ENCODE peak calls at places on chromosomes 6 and 20, in eight cellular contexts. S, J, N, W, Y, C, R and H are unnamed samples.

GRCh38 chr20:11520596-11520995 is 397.1 kb upstream of the BTBD3 start:
- DNase-seq in Y (no peak), W (no peak), C (no peak), R (no peak), S (no peak), N (no peak), J (no peak), H (no peak)

GRCh38 chr20:57788936-57789613 is 79.3 kb upstream of the PMEPA1 start:
- DNase-seq in S (no peak), J (no peak), C (no peak), N (no peak), Y (no peak), R (no peak), W (no peak), H (no peak)

GRCh38 chr6:76222189-76222588 is 149.7 kb upstream of the IMPG1 start:
- DNase-seq in N (no peak), C (no peak), Y (no peak), R (no peak), J (no peak), S (no peak), W (no peak), H (no peak)

GRCh38 chr6:22929228-22929627 is 359.9 kb downstream of the HDGFL1 start:
- DNase-seq in N (no peak), C (no peak), Y (no peak), W (no peak), J (no peak), R (no peak), S (no peak), H (no peak)

GRCh38 chr6:89411019-89411268 is 1.1 kb downstream of the RRAGD start:
- DNase-seq in J (no peak), Y (no peak), S (no peak), C (no peak), R (peak), N (no peak), W (no peak), H (no peak)

GRCh38 chr20:25360631-25361286 is 29.9 kb downstream of the ABHD12 start:
- DNase-seq in R (no peak), C (no peak), W (no peak), S (no peak), Y (no peak), N (peak), J (peak), H (no peak)

GRCh38 chr6:163706688-163707087 is 292.2 kb downstream of the QKI start:
- DNase-seq in Y (no peak), J (no peak), N (no peak), S (no peak), C (no peak), W (no peak), R (no peak), H (no peak)

GRCh38 chr6:151639750-151640149 is 145.9 kb downstream of the CCDC170 start:
- DNase-seq in S (no peak), J (no peak), Y (no peak), N (no peak), C (no peak), W (no peak), R (no peak), H (no peak)

GRCh38 chr6:160391419-160392116 is 43.4 kb downstream of the SLC22A3 start:
- DNase-seq in W (no peak), Y (no peak), C (no peak), S (no peak), J (no peak), R (peak), N (peak), H (no peak)

GRCh38 chr20:31770243-31770642 is 31.2 kb downstream of the TPX2 start:
- DNase-seq in J (no peak), N (no peak), Y (no peak), S (no peak), W (no peak), C (no peak), R (no peak), H (no peak)

GRCh38 chr20:62360854-62361798 is 6.0 kb downstream of the LAMA5 start:
- DNase-seq in Y (no peak), N (no peak), R (no peak), S (no peak), C (no peak), W (no peak), J (no peak), H (no peak)

GRCh38 chr6:25959890-25960531 is 2.6 kb upstream of the TRIM38 start:
- DNase-seq in J (no peak), S (no peak), C (no peak), N (peak), W (no peak), R (no peak), Y (no peak), H (no peak)

GRCh38 chr6:7914991-7915789 is 4.6 kb upstream of the TXNDC5 start:
- DNase-seq in Y (no peak), J (no peak), N (no peak), R (peak), W (no peak), C (peak), S (no peak), H (no peak)

GRCh38 chr6:163813979-163814493 is 399.5 kb downstream of the QKI start:
- DNase-seq in J (no peak), C (no peak), S (no peak), R (no peak), N (no peak), W (no peak), Y (no peak), H (no peak)

GRCh38 chr20:25050501-25051350 is 7.2 kb downstream of the ACSS1 start:
- DNase-seq in R (peak), N (no peak), J (no peak), W (no peak), C (no peak), Y (no peak), S (peak), H (no peak)

GRCh38 chr20:45060341-45060740 is 40.6 kb downstream of the KCNS1 start:
- DNase-seq in N (no peak), C (no peak), J (no peak), S (no peak), R (no peak), Y (no peak), W (no peak), H (no peak)

GRCh38 chr20:64146301-64146935 is 17.8 kb upstream of the MYT1 start:
- DNase-seq in R (no peak), W (no peak), N (no peak), Y (no peak), C (no peak), S (no peak), J (no peak), H (peak)

GRCh38 chr6:77264970-77265369 is 198.3 kb downstream of the HTR1B start:
- DNase-seq in N (no peak), Y (no peak), R (no peak), J (no peak), S (no peak), C (no peak), W (no peak), H (no peak)

GRCh38 chr20:25669826-25670422 is 26.7 kb downstream of the ZNF337 start:
- DNase-seq in R (no peak), Y (no peak), N (peak), C (peak), J (no peak), W (no peak), S (no peak), H (no peak)

GRCh38 chr20:2210646-2211556 is 84.9 kb upstream of the TGM3 start:
- DNase-seq in J (peak), R (no peak), C (peak), W (no peak), Y (no peak), S (no peak), N (peak), H (no peak)

GRCh38 chr6:45986746-45987274 is 28.9 kb downstream of the CLIC5 start:
- DNase-seq in Y (no peak), W (no peak), C (no peak), S (no peak), R (no peak), N (no peak), J (no peak), H (no peak)

GRCh38 chr6:4185419-4185818 is 50.0 kb upstream of the ECI2 start:
- DNase-seq in J (no peak), N (no peak), S (no peak), C (no peak), R (no peak), Y (no peak), W (no peak), H (no peak)

GRCh38 chr20:23143098-23143497 is 57.0 kb upstream of the CD93 start:
- DNase-seq in C (no peak), N (peak), R (peak), Y (no peak), S (no peak), J (peak), W (no peak), H (no peak)

GRCh38 chr6:25998379-25998778 is 35.8 kb downstream of the TRIM38 start:
- DNase-seq in N (no peak), W (no peak), Y (no peak), C (no peak), J (no peak), S (no peak), R (no peak), H (no peak)

GRCh38 chr6:149940673-149940984 is 1.2 kb upstream of the ULBP2 start:
- DNase-seq in R (no peak), N (no peak), W (no peak), C (no peak), J (no peak), Y (no peak), S (no peak), H (no peak)

GRCh38 chr6:11427091-11427739 is 110.3 kb upstream of the TMEM170B start:
- DNase-seq in W (no peak), N (no peak), Y (no peak), R (no peak), C (no peak), J (no peak), S (no peak), H (no peak)

GRCh38 chr6:134198093-134198492 is 119.8 kb downstream of the SGK1 start:
- DNase-seq in J (no peak), C (peak), R (no peak), N (no peak), S (no peak), W (no peak), Y (no peak), H (no peak)

GRCh38 chr20:47353697-47354387 is 2.7 kb downstream of the ZMYND8 start:
- DNase-seq in C (no peak), S (no peak), W (no peak), Y (no peak), R (no peak), J (no peak), N (no peak), H (no peak)

GRCh38 chr6:122008105-122009100 is 391.0 kb upstream of the HSF2 start:
- DNase-seq in J (no peak), Y (no peak), R (no peak), C (no peak), N (no peak), S (no peak), W (no peak), H (no peak)

GRCh38 chr6:163226836-163227485 is 187.6 kb upstream of the QKI start:
- DNase-seq in S (no peak), R (no peak), N (no peak), J (no peak), C (peak), Y (no peak), W (no peak), H (no peak)

GRCh38 chr6:119742188-119742803 is 392.7 kb upstream of the MAN1A1 start:
- DNase-seq in J (peak), C (peak), N (peak), S (peak), W (no peak), Y (peak), R (peak), H (no peak)